ENCODE peak calls at places on chromosomes 1 and 21, in five cellular contexts. One of them, this sample, is unnamed.

GRCh38 chr1:229637746-229638145 is 11.7 kb downstream of the URB2 start:
- DNase-seq in RWPE1: no peak
- DNase-seq in lower lobe of right lung: no peak
- DNase-seq in brain microvascular endothelial cell: no peak
- DNase-seq in body of pancreas: no peak
- DNase-seq in this sample: no peak

GRCh38 chr1:227320476-227320875 is 2.2 kb upstream of the CDC42BPA start:
- DNase-seq in RWPE1: no peak
- DNase-seq in lower lobe of right lung: no peak
- DNase-seq in brain microvascular endothelial cell: no peak
- DNase-seq in body of pancreas: peak
- DNase-seq in this sample: no peak

GRCh38 chr1:201631037-201631436 is 92.1 kb downstream of the NAV1 start:
- DNase-seq in RWPE1: no peak
- DNase-seq in lower lobe of right lung: no peak
- DNase-seq in brain microvascular endothelial cell: no peak
- DNase-seq in body of pancreas: no peak
- DNase-seq in this sample: no peak

GRCh38 chr1:151837197-151837596 is 2.4 kb downstream of the C2CD4D start:
- DNase-seq in RWPE1: no peak
- DNase-seq in lower lobe of right lung: no peak
- DNase-seq in brain microvascular endothelial cell: no peak
- DNase-seq in body of pancreas: no peak
- DNase-seq in this sample: no peak

GRCh38 chr1:40909281-40909680 is 47.1 kb upstream of the CITED4 start:
- DNase-seq in RWPE1: no peak
- DNase-seq in lower lobe of right lung: no peak
- DNase-seq in brain microvascular endothelial cell: no peak
- DNase-seq in body of pancreas: no peak
- DNase-seq in this sample: no peak

GRCh38 chr1:194361374-194362131 is 1175.1 kb upstream of the B3GALT2 start:
- DNase-seq in RWPE1: no peak
- DNase-seq in lower lobe of right lung: no peak
- DNase-seq in brain microvascular endothelial cell: no peak
- DNase-seq in body of pancreas: no peak
- DNase-seq in this sample: no peak

GRCh38 chr1:10943991-10944730 is 68.3 kb upstream of the TARDBP start:
- DNase-seq in RWPE1: no peak
- DNase-seq in lower lobe of right lung: peak
- DNase-seq in brain microvascular endothelial cell: peak
- DNase-seq in body of pancreas: peak
- DNase-seq in this sample: no peak

GRCh38 chr1:53295746-53296722 is 31.8 kb downstream of the LRP8 start:
- DNase-seq in RWPE1: no peak
- DNase-seq in lower lobe of right lung: peak
- DNase-seq in brain microvascular endothelial cell: no peak
- DNase-seq in body of pancreas: peak
- DNase-seq in this sample: no peak

GRCh38 chr1:25756210-25756609 is 43.8 kb upstream of the SELENON start:
- DNase-seq in RWPE1: no peak
- DNase-seq in lower lobe of right lung: no peak
- DNase-seq in brain microvascular endothelial cell: no peak
- DNase-seq in body of pancreas: no peak
- DNase-seq in this sample: no peak

GRCh38 chr1:89440911-89441310 is 77.1 kb downstream of the GBP6 start:
- DNase-seq in RWPE1: no peak
- DNase-seq in lower lobe of right lung: no peak
- DNase-seq in brain microvascular endothelial cell: no peak
- DNase-seq in body of pancreas: no peak
- DNase-seq in this sample: no peak

GRCh38 chr1:147241955-147242448 is 482 bp upstream of the CHD1L start:
- DNase-seq in RWPE1: no peak
- DNase-seq in lower lobe of right lung: no peak
- DNase-seq in brain microvascular endothelial cell: no peak
- DNase-seq in body of pancreas: no peak
- DNase-seq in this sample: no peak

GRCh38 chr1:56336972-56337371 is 242.4 kb downstream of the PLPP3 start:
- DNase-seq in RWPE1: no peak
- DNase-seq in lower lobe of right lung: no peak
- DNase-seq in brain microvascular endothelial cell: no peak
- DNase-seq in body of pancreas: no peak
- DNase-seq in this sample: no peak

GRCh38 chr21:44537930-44538911 is 1.8 kb downstream of the KRTAP10-1 start:
- DNase-seq in RWPE1: no peak
- DNase-seq in lower lobe of right lung: peak
- DNase-seq in brain microvascular endothelial cell: no peak
- DNase-seq in body of pancreas: peak
- DNase-seq in this sample: peak

GRCh38 chr1:119747451-119747850 is 21.3 kb downstream of the HMGCS2 start:
- DNase-seq in RWPE1: peak
- DNase-seq in lower lobe of right lung: no peak
- DNase-seq in brain microvascular endothelial cell: no peak
- DNase-seq in body of pancreas: no peak
- DNase-seq in this sample: no peak

GRCh38 chr1:223129229-223129851 is 13.7 kb downstream of the TLR5 start:
- DNase-seq in RWPE1: peak
- DNase-seq in lower lobe of right lung: peak
- DNase-seq in brain microvascular endothelial cell: peak
- DNase-seq in body of pancreas: peak
- DNase-seq in this sample: peak

GRCh38 chr21:42652527-42653491 is 612 bp upstream of the PDE9A start:
- DNase-seq in RWPE1: no peak
- DNase-seq in lower lobe of right lung: peak
- DNase-seq in brain microvascular endothelial cell: no peak
- DNase-seq in body of pancreas: peak
- DNase-seq in this sample: no peak

GRCh38 chr1:62625415-62625814 is 28.1 kb downstream of the ANGPTL3 start:
- DNase-seq in RWPE1: no peak
- DNase-seq in lower lobe of right lung: no peak
- DNase-seq in brain microvascular endothelial cell: no peak
- DNase-seq in body of pancreas: no peak
- DNase-seq in this sample: no peak

GRCh38 chr1:157156058-157156541 is 17.9 kb upstream of the ETV3 start:
- DNase-seq in RWPE1: peak
- DNase-seq in lower lobe of right lung: peak
- DNase-seq in brain microvascular endothelial cell: peak
- DNase-seq in body of pancreas: peak
- DNase-seq in this sample: no peak

GRCh38 chr1:98661544-98662353 is at the start of gene SNX7:
- DNase-seq in RWPE1: peak
- DNase-seq in lower lobe of right lung: peak
- DNase-seq in brain microvascular endothelial cell: peak
- DNase-seq in body of pancreas: peak
- DNase-seq in this sample: peak

GRCh38 chr1:9319789-9320519 is 27.3 kb downstream of the SPSB1 start:
- DNase-seq in RWPE1: no peak
- DNase-seq in lower lobe of right lung: no peak
- DNase-seq in brain microvascular endothelial cell: no peak
- DNase-seq in body of pancreas: no peak
- DNase-seq in this sample: no peak
- H3K27ac ChIP-seq in RWPE1: peak
- H3K27ac ChIP-seq in lower lobe of right lung: no peak
- H3K27ac ChIP-seq in brain microvascular endothelial cell: no peak
- H3K27ac ChIP-seq in body of pancreas: no peak
- H3K27ac ChIP-seq in this sample: peak

DNA sequence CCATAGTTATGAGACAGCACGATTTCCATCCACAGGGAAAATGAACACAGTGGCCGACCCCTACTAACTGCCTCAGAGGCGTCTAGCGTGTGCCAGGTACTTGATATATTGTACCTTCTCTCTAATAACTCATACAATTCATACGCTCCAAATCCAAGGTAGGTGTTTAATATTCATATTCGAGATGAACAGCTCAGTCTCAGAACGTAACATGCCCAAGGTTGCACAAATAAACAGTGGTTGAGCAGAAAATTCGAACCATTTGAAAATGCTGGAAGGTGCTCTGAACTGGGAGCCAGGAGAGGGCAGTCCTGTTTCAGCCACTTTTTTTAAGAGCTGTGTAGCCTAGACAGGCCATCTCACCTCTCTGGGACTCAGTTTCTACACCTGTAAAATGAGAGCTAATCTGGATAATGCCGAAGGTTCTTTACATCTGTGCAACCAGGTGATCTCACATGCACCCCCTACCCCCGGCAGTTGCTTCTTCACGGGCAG is 7.9 kb downstream of the SLC45A3 start:
- DNase-seq in RWPE1: no peak
- DNase-seq in lower lobe of right lung: no peak
- DNase-seq in brain microvascular endothelial cell: no peak
- DNase-seq in body of pancreas: no peak
- DNase-seq in this sample: no peak
- TF ChIP-seq CTCF in RWPE1: no peak
- TF ChIP-seq CTCF in lower lobe of right lung: no peak
- TF ChIP-seq CTCF in brain microvascular endothelial cell: peak
- TF ChIP-seq CTCF in body of pancreas: no peak
- TF ChIP-seq CTCF in this sample: no peak

GRCh38 chr1:241592273-241592958 is 47.8 kb downstream of the CHML start:
- DNase-seq in RWPE1: peak
- DNase-seq in lower lobe of right lung: no peak
- DNase-seq in brain microvascular endothelial cell: no peak
- DNase-seq in body of pancreas: no peak
- DNase-seq in this sample: no peak
- H3K27ac ChIP-seq in RWPE1: peak
- H3K27ac ChIP-seq in lower lobe of right lung: no peak
- H3K27ac ChIP-seq in brain microvascular endothelial cell: no peak
- H3K27ac ChIP-seq in body of pancreas: no peak
- H3K27ac ChIP-seq in this sample: no peak

GRCh38 chr1:16007671-16008341 is 3.8 kb downstream of the SRARP start:
- DNase-seq in RWPE1: no peak
- DNase-seq in lower lobe of right lung: no peak
- DNase-seq in brain microvascular endothelial cell: no peak
- DNase-seq in body of pancreas: no peak
- DNase-seq in this sample: no peak

GRCh38 chr1:16005597-16005996 is 1.6 kb downstream of the SRARP start:
- DNase-seq in RWPE1: no peak
- DNase-seq in lower lobe of right lung: no peak
- DNase-seq in brain microvascular endothelial cell: no peak
- DNase-seq in body of pancreas: no peak
- DNase-seq in this sample: no peak

GRCh38 chr1:16009030-16009460 is 5.0 kb downstream of the SRARP start:
- DNase-seq in RWPE1: peak
- DNase-seq in lower lobe of right lung: peak
- DNase-seq in brain microvascular endothelial cell: peak
- DNase-seq in body of pancreas: peak
- DNase-seq in this sample: no peak

GRCh38 chr1:16006010-16006409 is 2.0 kb downstream of the SRARP start:
- DNase-seq in RWPE1: no peak
- DNase-seq in lower lobe of right lung: peak
- DNase-seq in brain microvascular endothelial cell: no peak
- DNase-seq in body of pancreas: no peak
- DNase-seq in this sample: no peak

DNA sequence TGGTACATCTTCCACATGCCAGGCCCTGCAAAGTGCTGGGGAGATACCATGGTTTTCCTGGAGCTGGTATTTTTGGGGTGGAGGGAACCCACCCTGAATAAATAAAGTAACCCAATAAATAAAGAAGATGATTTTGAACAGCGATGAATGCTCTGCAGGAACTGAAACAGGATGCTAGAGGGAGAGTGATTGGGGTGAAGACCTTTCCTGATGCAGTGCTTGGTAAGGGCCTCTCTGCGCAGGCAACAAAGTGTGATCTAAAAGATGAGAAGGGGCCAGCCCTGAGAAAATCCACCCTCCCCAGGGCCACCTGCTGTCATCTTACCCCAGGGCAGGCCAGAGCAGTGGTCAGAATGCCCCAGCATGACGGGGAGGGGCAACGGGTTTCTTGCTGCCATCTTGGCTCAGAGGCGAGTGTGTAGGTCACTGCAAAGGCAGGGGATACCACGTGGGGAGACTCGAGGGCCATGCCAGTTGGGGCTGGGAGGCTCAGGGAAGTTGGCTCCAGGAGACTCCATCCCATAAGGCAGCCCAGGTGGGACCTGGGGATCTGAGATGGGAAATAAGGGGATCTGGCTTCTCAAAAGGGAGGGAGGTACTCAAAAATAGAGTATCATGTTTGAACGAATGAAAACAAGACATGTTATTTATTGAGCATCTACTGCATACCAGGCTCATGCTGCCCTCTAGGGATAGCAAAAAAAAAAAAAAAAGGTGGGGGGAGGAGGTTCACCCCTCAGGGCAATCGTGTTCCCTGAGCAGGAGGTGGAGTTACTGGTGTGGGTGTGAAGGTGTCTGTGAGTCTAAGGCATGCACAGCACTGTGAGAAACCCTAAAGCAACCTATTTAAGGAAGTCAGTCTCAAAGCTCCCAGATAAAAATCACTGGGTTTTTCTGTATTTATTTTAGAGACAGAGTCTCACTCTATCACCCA is 2.8 kb downstream of the SRARP start:
- DNase-seq in RWPE1: peak
- DNase-seq in lower lobe of right lung: peak
- DNase-seq in brain microvascular endothelial cell: no peak
- DNase-seq in body of pancreas: no peak
- DNase-seq in this sample: no peak
- TF ChIP-seq CTCF in RWPE1: peak
- TF ChIP-seq CTCF in lower lobe of right lung: no peak
- TF ChIP-seq CTCF in brain microvascular endothelial cell: no peak
- TF ChIP-seq CTCF in body of pancreas: peak
- TF ChIP-seq CTCF in this sample: no peak

GRCh38 chr21:34132905-34133304 is 59.5 kb downstream of the MRPS6 start:
- DNase-seq in RWPE1: no peak
- DNase-seq in lower lobe of right lung: no peak
- DNase-seq in brain microvascular endothelial cell: no peak
- DNase-seq in body of pancreas: no peak
- DNase-seq in this sample: no peak
- H3K27ac ChIP-seq in RWPE1: no peak
- H3K27ac ChIP-seq in lower lobe of right lung: no peak
- H3K27ac ChIP-seq in brain microvascular endothelial cell: no peak
- H3K27ac ChIP-seq in body of pancreas: no peak
- H3K27ac ChIP-seq in this sample: peak

GRCh38 chr1:43358121-43358745 is 548 bp upstream of the CDC20 start:
- DNase-seq in RWPE1: peak
- DNase-seq in lower lobe of right lung: no peak
- DNase-seq in brain microvascular endothelial cell: no peak
- DNase-seq in body of pancreas: peak
- DNase-seq in this sample: no peak
- TF ChIP-seq CTCF in RWPE1: peak
- TF ChIP-seq CTCF in lower lobe of right lung: peak
- TF ChIP-seq CTCF in brain microvascular endothelial cell: peak
- TF ChIP-seq CTCF in body of pancreas: peak
- TF ChIP-seq CTCF in this sample: no peak

DNA sequence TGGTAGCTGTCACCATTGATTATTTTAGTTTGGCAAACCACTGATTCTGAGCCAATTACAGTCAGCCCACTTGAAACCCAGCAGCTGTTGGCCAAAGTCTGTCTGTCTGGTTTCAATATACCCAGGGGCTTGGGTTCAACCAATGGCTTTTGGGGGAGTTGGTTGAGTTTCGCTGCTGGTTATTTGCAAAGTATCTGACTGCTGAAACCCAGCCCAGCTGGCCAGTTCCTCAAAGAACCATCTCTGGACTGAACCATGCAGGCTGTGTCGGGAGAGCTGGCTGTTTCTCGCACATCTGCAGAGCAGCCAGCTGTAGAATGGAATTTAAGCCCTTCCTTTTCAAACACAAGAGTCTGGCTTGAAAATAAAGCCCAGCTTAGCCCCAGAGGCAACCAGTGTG is 66.0 kb upstream of the PAX7 start:
- DNase-seq in RWPE1: no peak
- DNase-seq in lower lobe of right lung: no peak
- DNase-seq in brain microvascular endothelial cell: no peak
- DNase-seq in body of pancreas: no peak
- DNase-seq in this sample: no peak
- H3K27ac ChIP-seq in RWPE1: no peak
- H3K27ac ChIP-seq in lower lobe of right lung: no peak
- H3K27ac ChIP-seq in brain microvascular endothelial cell: no peak
- H3K27ac ChIP-seq in body of pancreas: no peak
- H3K27ac ChIP-seq in this sample: no peak

This sample was measured in coronary artery.